ENCODE peak calls at places on chromosomes 12 and 14, in seven cellular contexts. One of them, this sample, is unnamed.

GRCh38 chr12:88063375-88063774 is 34.2 kb upstream of the C12orf50 start:
- DNase-seq in DND-41: no peak
- DNase-seq in heart right ventricle: no peak
- DNase-seq in naive thymus-derived CD4-positive, alpha-beta T cell: no peak
- DNase-seq in psoas muscle: no peak
- DNase-seq in heart left ventricle: no peak
- DNase-seq in left lung: no peak
- DNase-seq in this sample: no peak

GRCh38 chr14:24632336-24632735 is 1.7 kb downstream of the GZMB start:
- DNase-seq in DND-41: no peak
- DNase-seq in heart right ventricle: no peak
- DNase-seq in naive thymus-derived CD4-positive, alpha-beta T cell: no peak
- DNase-seq in psoas muscle: no peak
- DNase-seq in heart left ventricle: no peak
- DNase-seq in left lung: no peak
- DNase-seq in this sample: no peak

GRCh38 chr12:105206686-105207374 is 29.1 kb downstream of the APPL2 start:
- DNase-seq in DND-41: no peak
- DNase-seq in heart right ventricle: no peak
- DNase-seq in naive thymus-derived CD4-positive, alpha-beta T cell: no peak
- DNase-seq in psoas muscle: no peak
- DNase-seq in heart left ventricle: no peak
- DNase-seq in left lung: no peak
- DNase-seq in this sample: no peak

GRCh38 chr12:115598827-115599226 is 678.7 kb downstream of the MED13L start:
- DNase-seq in DND-41: no peak
- DNase-seq in heart right ventricle: no peak
- DNase-seq in naive thymus-derived CD4-positive, alpha-beta T cell: no peak
- DNase-seq in psoas muscle: no peak
- DNase-seq in heart left ventricle: no peak
- DNase-seq in left lung: no peak
- DNase-seq in this sample: no peak

GRCh38 chr12:69027411-69027811 is 94.4 kb upstream of the CPM start:
- DNase-seq in DND-41: no peak
- DNase-seq in heart right ventricle: no peak
- DNase-seq in naive thymus-derived CD4-positive, alpha-beta T cell: no peak
- DNase-seq in psoas muscle: no peak
- DNase-seq in heart left ventricle: no peak
- DNase-seq in left lung: no peak
- DNase-seq in this sample: no peak

GRCh38 chr14:60944206-60944605 is 36.7 kb downstream of the TRMT5 start:
- DNase-seq in DND-41: no peak
- DNase-seq in heart right ventricle: peak; percentile 13
- DNase-seq in naive thymus-derived CD4-positive, alpha-beta T cell: no peak
- DNase-seq in psoas muscle: no peak
- DNase-seq in heart left ventricle: no peak
- DNase-seq in left lung: no peak
- DNase-seq in this sample: no peak

GRCh38 chr12:99444859-99445316 is 202.7 kb upstream of the GARIN6 start:
- DNase-seq in DND-41: no peak
- DNase-seq in heart right ventricle: no peak
- DNase-seq in naive thymus-derived CD4-positive, alpha-beta T cell: no peak
- DNase-seq in psoas muscle: no peak
- DNase-seq in heart left ventricle: no peak
- DNase-seq in left lung: no peak
- DNase-seq in this sample: no peak

GRCh38 chr12:46445093-46445492 is 72.5 kb upstream of the SLC38A2 start:
- DNase-seq in DND-41: no peak
- DNase-seq in heart right ventricle: no peak
- DNase-seq in naive thymus-derived CD4-positive, alpha-beta T cell: no peak
- DNase-seq in psoas muscle: no peak
- DNase-seq in heart left ventricle: no peak
- DNase-seq in left lung: no peak
- DNase-seq in this sample: no peak

GRCh38 chr14:35122696-35123387 is 490 bp downstream of the PRORP start:
- DNase-seq in DND-41: no peak
- DNase-seq in heart right ventricle: no peak
- DNase-seq in naive thymus-derived CD4-positive, alpha-beta T cell: no peak
- DNase-seq in psoas muscle: no peak
- DNase-seq in heart left ventricle: no peak
- DNase-seq in left lung: no peak
- DNase-seq in this sample: no peak

GRCh38 chr12:57941165-57941894 is at the start of gene ATP23:
- DNase-seq in DND-41: peak; percentile 92
- DNase-seq in heart right ventricle: peak; percentile 87
- DNase-seq in naive thymus-derived CD4-positive, alpha-beta T cell: peak; percentile 88
- DNase-seq in psoas muscle: peak; percentile 86
- DNase-seq in heart left ventricle: peak; percentile 92
- DNase-seq in left lung: peak; percentile 94
- DNase-seq in this sample: peak; percentile 89

GRCh38 chr12:121795029-121795977 is 1.8 kb upstream of the RHOF start:
- DNase-seq in DND-41: peak; percentile 83
- DNase-seq in heart right ventricle: peak; percentile 89
- DNase-seq in naive thymus-derived CD4-positive, alpha-beta T cell: peak; percentile 83
- DNase-seq in psoas muscle: peak; percentile 90
- DNase-seq in heart left ventricle: peak; percentile 91
- DNase-seq in left lung: peak; percentile 89
- DNase-seq in this sample: peak; percentile 95

GRCh38 chr14:74048291-74048690 is 29.1 kb downstream of the BBOF1 start:
- DNase-seq in DND-41: no peak
- DNase-seq in heart right ventricle: no peak
- DNase-seq in naive thymus-derived CD4-positive, alpha-beta T cell: no peak
- DNase-seq in psoas muscle: no peak
- DNase-seq in heart left ventricle: no peak
- DNase-seq in left lung: no peak
- DNase-seq in this sample: no peak

GRCh38 chr12:4997939-4998338 is 45.7 kb upstream of the KCNA5 start:
- DNase-seq in DND-41: no peak
- DNase-seq in heart right ventricle: peak; percentile 17
- DNase-seq in naive thymus-derived CD4-positive, alpha-beta T cell: no peak
- DNase-seq in psoas muscle: peak; percentile 68
- DNase-seq in heart left ventricle: no peak
- DNase-seq in left lung: no peak
- DNase-seq in this sample: peak; percentile 66

GRCh38 chr14:54186821-54187365 is 209.9 kb upstream of the CDKN3 start:
- DNase-seq in DND-41: no peak
- DNase-seq in heart right ventricle: no peak
- DNase-seq in naive thymus-derived CD4-positive, alpha-beta T cell: no peak
- DNase-seq in psoas muscle: no peak
- DNase-seq in heart left ventricle: no peak
- DNase-seq in left lung: no peak
- DNase-seq in this sample: no peak

GRCh38 chr12:81779216-81779615 is 20.1 kb upstream of the PPFIA2 start:
- DNase-seq in DND-41: no peak
- DNase-seq in heart right ventricle: no peak
- DNase-seq in naive thymus-derived CD4-positive, alpha-beta T cell: no peak
- DNase-seq in psoas muscle: no peak
- DNase-seq in heart left ventricle: no peak
- DNase-seq in left lung: no peak
- DNase-seq in this sample: no peak

GRCh38 chr14:94775875-94776217 is 5.9 kb upstream of the GSC start:
- DNase-seq in DND-41: no peak
- DNase-seq in heart right ventricle: no peak
- DNase-seq in naive thymus-derived CD4-positive, alpha-beta T cell: no peak
- DNase-seq in psoas muscle: no peak
- DNase-seq in heart left ventricle: no peak
- DNase-seq in left lung: no peak
- DNase-seq in this sample: no peak

GRCh38 chr12:102503056-102503681 is 22.8 kb upstream of the IGF1 start:
- DNase-seq in DND-41: no peak
- DNase-seq in heart right ventricle: no peak
- DNase-seq in naive thymus-derived CD4-positive, alpha-beta T cell: no peak
- DNase-seq in psoas muscle: no peak
- DNase-seq in heart left ventricle: no peak
- DNase-seq in left lung: no peak
- DNase-seq in this sample: no peak

GRCh38 chr12:106673151-106673550 is 90.3 kb downstream of the RFX4 start:
- DNase-seq in DND-41: no peak
- DNase-seq in heart right ventricle: no peak
- DNase-seq in naive thymus-derived CD4-positive, alpha-beta T cell: no peak
- DNase-seq in psoas muscle: no peak
- DNase-seq in heart left ventricle: no peak
- DNase-seq in left lung: no peak
- DNase-seq in this sample: no peak

GRCh38 chr12:113867258-113867657 is 98.9 kb downstream of the RBM19 start:
- DNase-seq in DND-41: no peak
- DNase-seq in heart right ventricle: no peak
- DNase-seq in naive thymus-derived CD4-positive, alpha-beta T cell: no peak
- DNase-seq in psoas muscle: no peak
- DNase-seq in heart left ventricle: no peak
- DNase-seq in left lung: no peak
- DNase-seq in this sample: no peak

GRCh38 chr14:99266181-99267178 is 5.5 kb downstream of the BCL11B start:
- DNase-seq in DND-41: peak; percentile 82
- DNase-seq in heart right ventricle: peak; percentile 54
- DNase-seq in naive thymus-derived CD4-positive, alpha-beta T cell: peak; percentile 91
- DNase-seq in psoas muscle: peak; percentile 65
- DNase-seq in heart left ventricle: peak; percentile 76
- DNase-seq in left lung: peak; percentile 72
- DNase-seq in this sample: peak; percentile 73

GRCh38 chr14:92960706-92961566 is 38.0 kb downstream of the CHGA start:
- DNase-seq in DND-41: no peak
- DNase-seq in heart right ventricle: no peak
- DNase-seq in naive thymus-derived CD4-positive, alpha-beta T cell: no peak
- DNase-seq in psoas muscle: peak; percentile 2
- DNase-seq in heart left ventricle: no peak
- DNase-seq in left lung: no peak
- DNase-seq in this sample: no peak

GRCh38 chr12:51705450-51705849 is 114.4 kb downstream of the SCN8A start:
- DNase-seq in DND-41: no peak
- DNase-seq in heart right ventricle: no peak
- DNase-seq in naive thymus-derived CD4-positive, alpha-beta T cell: no peak
- DNase-seq in psoas muscle: no peak
- DNase-seq in heart left ventricle: no peak
- DNase-seq in left lung: no peak
- DNase-seq in this sample: no peak

GRCh38 chr14:75254381-75254821 is 24.2 kb upstream of the FOS start:
- DNase-seq in DND-41: no peak
- DNase-seq in heart right ventricle: peak; percentile 47
- DNase-seq in naive thymus-derived CD4-positive, alpha-beta T cell: no peak
- DNase-seq in psoas muscle: peak; percentile 30
- DNase-seq in heart left ventricle: peak; percentile 45
- DNase-seq in left lung: no peak
- DNase-seq in this sample: no peak
- H3K4me1 ChIP-seq in DND-41: peaks cover 28% of the 10 kb centered on the region
- H3K4me1 ChIP-seq in heart right ventricle: peaks cover 28% of the 10 kb centered on the region
- H3K4me1 ChIP-seq in naive thymus-derived CD4-positive, alpha-beta T cell: peaks cover 34% of the 10 kb centered on the region
- H3K4me1 ChIP-seq in psoas muscle: peaks cover 36% of the 10 kb centered on the region
- H3K4me1 ChIP-seq in heart left ventricle: peaks cover 7% of the 10 kb centered on the region
- H3K4me1 ChIP-seq in left lung: peaks cover 27% of the 10 kb centered on the region
- H3K4me1 ChIP-seq in this sample: no peaks in the 10 kb centered on the region

DNA sequence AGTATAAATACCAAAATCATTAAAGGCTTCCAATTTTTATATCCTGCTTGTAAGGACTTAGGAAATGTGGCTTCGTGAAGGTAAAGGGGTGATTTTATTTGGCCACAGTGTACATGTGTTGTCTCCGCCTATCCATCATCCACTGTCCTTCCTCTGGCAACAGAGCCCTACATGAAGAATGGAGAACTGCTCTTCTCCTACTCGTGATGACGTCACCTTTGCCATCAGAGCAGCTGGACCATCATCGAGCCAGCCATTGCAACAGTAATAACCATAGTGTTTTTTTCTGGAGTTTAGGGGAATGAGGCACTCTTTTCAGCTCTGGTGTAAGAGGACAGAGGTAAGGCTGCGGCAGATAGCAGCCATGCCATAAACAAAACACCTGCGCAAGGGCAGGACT is 19.2 kb downstream of the ITPR2 start:
- DNase-seq in DND-41: no peak
- DNase-seq in heart right ventricle: no peak
- DNase-seq in naive thymus-derived CD4-positive, alpha-beta T cell: no peak
- DNase-seq in psoas muscle: no peak
- DNase-seq in heart left ventricle: no peak
- DNase-seq in left lung: no peak
- DNase-seq in this sample: no peak
- H3K27ac ChIP-seq in DND-41: no peak overlapping the region
- H3K27ac ChIP-seq in heart right ventricle: peak overlapping the region; percentile 32
- H3K27ac ChIP-seq in naive thymus-derived CD4-positive, alpha-beta T cell: no peak overlapping the region
- H3K27ac ChIP-seq in psoas muscle: no peak overlapping the region
- H3K27ac ChIP-seq in heart left ventricle: no peak overlapping the region
- H3K27ac ChIP-seq in left lung: no peak overlapping the region
- H3K27ac ChIP-seq in this sample: no peak overlapping the region

GRCh38 chr14:102971836-102972606 is 49.6 kb downstream of the AMN start:
- DNase-seq in DND-41: no peak
- DNase-seq in heart right ventricle: no peak
- DNase-seq in naive thymus-derived CD4-positive, alpha-beta T cell: no peak
- DNase-seq in psoas muscle: no peak
- DNase-seq in heart left ventricle: no peak
- DNase-seq in left lung: no peak
- DNase-seq in this sample: no peak

GRCh38 chr14:102977475-102977874 is 55.0 kb downstream of the AMN start:
- DNase-seq in DND-41: no peak
- DNase-seq in heart right ventricle: no peak
- DNase-seq in naive thymus-derived CD4-positive, alpha-beta T cell: no peak
- DNase-seq in psoas muscle: no peak
- DNase-seq in heart left ventricle: no peak
- DNase-seq in left lung: no peak
- DNase-seq in this sample: no peak

GRCh38 chr14:102979406-102979805 is 56.9 kb downstream of the AMN start:
- DNase-seq in DND-41: no peak
- DNase-seq in heart right ventricle: no peak
- DNase-seq in naive thymus-derived CD4-positive, alpha-beta T cell: no peak
- DNase-seq in psoas muscle: no peak
- DNase-seq in heart left ventricle: no peak
- DNase-seq in left lung: no peak
- DNase-seq in this sample: no peak

GRCh38 chr14:102973706-102974280 is 51.3 kb downstream of the AMN start:
- DNase-seq in DND-41: no peak
- DNase-seq in heart right ventricle: no peak
- DNase-seq in naive thymus-derived CD4-positive, alpha-beta T cell: no peak
- DNase-seq in psoas muscle: no peak
- DNase-seq in heart left ventricle: no peak
- DNase-seq in left lung: no peak
- DNase-seq in this sample: no peak

DNA sequence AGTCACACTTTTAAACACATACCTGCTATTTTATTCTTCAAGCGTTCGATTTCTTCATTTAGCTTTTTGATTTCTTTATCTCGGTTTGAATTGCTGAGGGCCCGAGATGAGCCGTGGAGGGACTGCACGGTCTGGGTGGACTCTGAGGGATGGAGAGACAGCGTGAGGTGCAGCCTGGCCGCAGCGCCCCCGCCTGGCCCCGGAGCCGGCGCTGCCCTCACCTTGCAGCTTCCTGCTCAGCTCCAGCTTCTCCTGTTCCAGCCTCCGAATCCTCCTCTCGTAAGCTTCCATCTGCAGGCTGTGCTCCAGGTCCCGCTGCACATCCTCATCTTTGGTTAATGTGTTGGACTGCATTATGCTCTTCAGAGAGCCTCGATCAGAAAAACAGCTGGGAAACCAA is 53.2 kb downstream of the AMN start:
- DNase-seq in DND-41: no peak
- DNase-seq in heart right ventricle: no peak
- DNase-seq in naive thymus-derived CD4-positive, alpha-beta T cell: no peak
- DNase-seq in psoas muscle: no peak
- DNase-seq in heart left ventricle: no peak
- DNase-seq in left lung: no peak
- DNase-seq in this sample: no peak
- H3K4me3 ChIP-seq in DND-41: no peak overlapping the region
- H3K4me3 ChIP-seq in heart right ventricle: no peak overlapping the region
- H3K4me3 ChIP-seq in naive thymus-derived CD4-positive, alpha-beta T cell: no peak overlapping the region
- H3K4me3 ChIP-seq in psoas muscle: no peak overlapping the region
- H3K4me3 ChIP-seq in heart left ventricle: no peak overlapping the region
- H3K4me3 ChIP-seq in left lung: no peak overlapping the region
- H3K4me3 ChIP-seq in this sample: no peak overlapping the region

GRCh38 chr14:106586098-106586704 is 1059.8 kb downstream of the TMEM121 start:
- DNase-seq in DND-41: peak; percentile 91
- DNase-seq in heart right ventricle: no peak
- DNase-seq in naive thymus-derived CD4-positive, alpha-beta T cell: peak; percentile 44
- DNase-seq in psoas muscle: no peak
- DNase-seq in heart left ventricle: no peak
- DNase-seq in left lung: no peak
- DNase-seq in this sample: no peak

GRCh38 chr14:106585692-106586091 is 1059.3 kb downstream of the TMEM121 start:
- DNase-seq in DND-41: no peak
- DNase-seq in heart right ventricle: no peak
- DNase-seq in naive thymus-derived CD4-positive, alpha-beta T cell: no peak
- DNase-seq in psoas muscle: no peak
- DNase-seq in heart left ventricle: no peak
- DNase-seq in left lung: no peak
- DNase-seq in this sample: no peak
- H3K4me1 ChIP-seq in DND-41: peaks cover 88% of the 10 kb centered on the region
- H3K4me1 ChIP-seq in heart right ventricle: no peaks in the 10 kb centered on the region
- H3K4me1 ChIP-seq in naive thymus-derived CD4-positive, alpha-beta T cell: no peaks in the 10 kb centered on the region
- H3K4me1 ChIP-seq in psoas muscle: no peaks in the 10 kb centered on the region
- H3K4me1 ChIP-seq in heart left ventricle: no peaks in the 10 kb centered on the region
- H3K4me1 ChIP-seq in left lung: no peaks in the 10 kb centered on the region
- H3K4me1 ChIP-seq in this sample: no peaks in the 10 kb centered on the region

This sample was measured in right atrium auricular region.